ENCODE peak calls at places on chromosome 3, in five cellular contexts. F, B, C, Z and L are unnamed samples. For H3K27me3 and H3K36me3, the result is how much of the 10 kb centered on the place peaks cover.

GRCh38 chr3:153029350-153029749 is 132.7 kb upstream of the RAP2B start:
- DNase-seq in F (peak), B (no peak), C (no peak), Z (peak), L (peak)

GRCh38 chr3:14524311-14524711 is 15.8 kb downstream of the GRIP2 start:
- DNase-seq in F (no peak), B (no peak), C (no peak), Z (peak), L (no peak)

GRCh38 chr3:55000546-55000945 is 72.7 kb upstream of the LRTM1 start:
- DNase-seq in F (peak), B (no peak), C (no peak), Z (no peak), L (peak)

GRCh38 chr3:178532414-178532813 is 3.8 kb upstream of the KCNMB2 start:
- DNase-seq in F (no peak), B (no peak), C (no peak), Z (no peak), L (peak)

GRCh38 chr3:27963519-27963918 is 241.4 kb upstream of the EOMES start:
- DNase-seq in F (no peak), B (no peak), C (no peak), Z (no peak), L (no peak)

GRCh38 chr3:192079098-192079497 is 618.1 kb downstream of the PYDC2 start:
- DNase-seq in F (no peak), B (peak), C (no peak), Z (no peak), L (no peak)

GRCh38 chr3:101253429-101253828 is 66.9 kb downstream of the IMPG2 start:
- DNase-seq in F (no peak), B (no peak), C (no peak), Z (no peak), L (peak)

GRCh38 chr3:8825153-8825825 is 55.9 kb upstream of the OXTR start:
- DNase-seq in F (no peak), B (no peak), C (no peak), Z (no peak), L (no peak)

GRCh38 chr3:118641608-118642007 is 393.0 kb downstream of the IGSF11 start:
- DNase-seq in F (peak), B (peak), C (no peak), Z (peak), L (no peak)

GRCh38 chr3:125317761-125318496 is 57.2 kb downstream of the ZNF148 start:
- DNase-seq in F (peak), B (no peak), C (peak), Z (no peak), L (no peak)

GRCh38 chr3:56303508-56303907 is 164.8 kb downstream of the ERC2 start:
- DNase-seq in F (peak), B (peak), C (peak), Z (peak), L (peak)

GRCh38 chr3:51968175-51968681 is 974 bp upstream of the PCBP4 start:
- DNase-seq in F (peak), B (peak), C (no peak), Z (no peak), L (peak)

GRCh38 chr3:75985432-75985831 is 200.1 kb upstream of the ZNF717 start:
- DNase-seq in F (no peak), B (no peak), C (no peak), Z (no peak), L (no peak)

GRCh38 chr3:73707772-73708171 is 83.0 kb upstream of the PDZRN3 start:
- DNase-seq in F (peak), B (no peak), C (no peak), Z (no peak), L (peak)

GRCh38 chr3:182605882-182606611 is 187.3 kb upstream of the ATP11B start:
- DNase-seq in F (no peak), B (no peak), C (no peak), Z (no peak), L (no peak)

GRCh38 chr3:38960042-38960622 is 91.6 kb downstream of the SCN11A start:
- DNase-seq in F (no peak), B (no peak), C (no peak), Z (no peak), L (peak)

GRCh38 chr3:177465243-177465642 is 268.0 kb upstream of the TBL1XR1 start:
- DNase-seq in F (no peak), B (no peak), C (no peak), Z (no peak), L (no peak)

GRCh38 chr3:123344175-123344908 is 104.5 kb downstream of the ADCY5 start:
- DNase-seq in F (peak), B (no peak), C (no peak), Z (no peak), L (peak)

GRCh38 chr3:117118604-117119003 is 409.0 kb downstream of the TUSC7 start:
- DNase-seq in F (no peak), B (no peak), C (no peak), Z (no peak), L (peak)

GRCh38 chr3:117117188-117117936 is 407.8 kb downstream of the TUSC7 start:
- DNase-seq in F (no peak), B (no peak), C (no peak), Z (no peak), L (no peak)

GRCh38 chr3:117126460-117126859 is 416.9 kb downstream of the TUSC7 start:
- DNase-seq in F (no peak), B (no peak), C (no peak), Z (no peak), L (no peak)

GRCh38 chr3:117127147-117127546 is 417.6 kb downstream of the TUSC7 start:
- DNase-seq in F (no peak), B (no peak), C (no peak), Z (no peak), L (no peak)

DNA sequence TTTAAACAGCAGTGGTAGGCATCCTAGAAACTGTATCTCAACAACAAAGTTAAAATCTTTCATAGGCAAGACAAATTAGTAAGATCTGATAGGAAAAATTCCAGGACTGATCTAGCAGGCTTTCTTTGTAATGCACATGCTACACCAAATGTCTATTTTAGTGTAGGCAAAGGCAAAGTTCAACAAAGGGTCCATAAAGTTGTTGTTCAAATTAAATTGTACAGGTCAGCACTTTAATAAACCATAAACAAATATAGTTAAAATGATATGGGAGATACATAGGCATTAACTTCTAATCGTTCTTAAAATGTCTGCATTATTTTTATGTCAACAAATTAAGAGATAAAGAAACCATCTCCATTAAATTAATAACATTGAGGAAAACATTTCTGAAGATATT is 413.0 kb downstream of the TUSC7 start:
- DNase-seq in F (no peak), B (no peak), C (no peak), Z (no peak), L (no peak)
- H3K27me3 ChIP-seq in F (under half), B (under half), C (under half), Z (under half), L (under half)

GRCh38 chr3:64291956-64292355 is 66.7 kb upstream of the PRICKLE2 start:
- DNase-seq in F (peak), B (no peak), C (no peak), Z (no peak), L (peak)

GRCh38 chr3:64289622-64290021 is 64.4 kb upstream of the PRICKLE2 start:
- DNase-seq in F (no peak), B (no peak), C (no peak), Z (no peak), L (no peak)

GRCh38 chr3:64290161-64290560 is 64.9 kb upstream of the PRICKLE2 start:
- DNase-seq in F (no peak), B (no peak), C (no peak), Z (no peak), L (no peak)

GRCh38 chr3:64291345-64291744 is 66.1 kb upstream of the PRICKLE2 start:
- DNase-seq in F (peak), B (no peak), C (no peak), Z (no peak), L (peak)

GRCh38 chr3:64290864-64291263 is 65.6 kb upstream of the PRICKLE2 start:
- DNase-seq in F (peak), B (no peak), C (no peak), Z (no peak), L (no peak)
- H3K9ac ChIP-seq in F (peak), B (no peak), C (no peak), Z (no peak), L (peak)

GRCh38 chr3:172110127-172110779 is 70.9 kb downstream of the FNDC3B start:
- DNase-seq in F (no peak), B (no peak), C (no peak), Z (no peak), L (no peak)

GRCh38 chr3:172107403-172107802 is 68.0 kb downstream of the FNDC3B start:
- DNase-seq in F (peak), B (no peak), C (no peak), Z (no peak), L (no peak)

GRCh38 chr3:172106037-172106559 is 66.7 kb downstream of the FNDC3B start:
- DNase-seq in F (no peak), B (no peak), C (no peak), Z (no peak), L (no peak)

GRCh38 chr3:172104471-172105072 is 65.2 kb downstream of the FNDC3B start:
- DNase-seq in F (no peak), B (peak), C (no peak), Z (no peak), L (no peak)

GRCh38 chr3:172106989-172107388 is 67.6 kb downstream of the FNDC3B start:
- DNase-seq in F (no peak), B (no peak), C (no peak), Z (no peak), L (no peak)
- H3K36me3 ChIP-seq in F (under half), B (under half), C (under half), Z (under half), L (under half)

DNA sequence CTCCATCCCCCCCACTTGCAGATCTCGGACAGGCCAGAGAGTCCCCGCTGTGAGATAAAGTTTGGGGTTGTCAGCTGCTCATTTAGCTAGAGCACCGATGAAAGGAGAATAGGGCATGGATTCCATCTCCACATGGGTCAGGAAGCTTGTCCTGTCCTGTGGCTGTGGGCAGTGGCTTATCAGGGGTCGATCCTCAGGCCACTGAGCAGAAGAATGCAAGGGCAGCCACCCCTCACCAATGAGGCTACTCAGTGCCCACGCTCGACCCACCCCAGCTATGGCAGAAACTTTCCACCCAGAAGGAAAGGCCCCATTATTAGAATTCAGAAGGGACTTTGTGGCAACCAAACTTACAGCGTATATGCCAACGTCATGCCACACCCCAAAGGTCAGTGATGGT is 43.3 kb downstream of the CPN2 start:
- DNase-seq in F (no peak), B (no peak), C (no peak), Z (no peak), L (no peak)
- H3K27me3 ChIP-seq in F (under half), B (under half), C (under half), Z (under half), L (under half)